ENCODE peak calls at places on chromosome 2, in seven cellular contexts. One of them, this sample, is unnamed.

GRCh38 chr2:235084424-235084823 is 132.6 kb downstream of the SH3BP4 start:
- DNase-seq in mesothelial cell of epicardium: no peak
- DNase-seq in activated CD8-positive, alpha-beta memory T cell treated with anti-CD3 and anti-CD28 coated beads, Interleukin-2, amount 50 U/mL, for 48 hours: no peak
- DNase-seq in fibroblast of mammary gland: no peak
- DNase-seq in stimulated activated naive B cell treated with anti-CD40 and anti-IgM and Interleukin-4, amounts not matched to agents 10 μg/mL and 1 μg/mL and 100 μg/mL, for 72 hours: no peak
- DNase-seq in HuH-7.5: no peak
- DNase-seq in stimulated activated CD8-positive, alpha-beta memory T cell treated with anti-CD3 and anti-CD28 coated beads, Interleukin-4, amount 100 ng/mL, for 24 hours: no peak
- DNase-seq in this sample: no peak

GRCh38 chr2:46377287-46377605 is 80.0 kb downstream of the EPAS1 start:
- DNase-seq in mesothelial cell of epicardium: no peak
- DNase-seq in activated CD8-positive, alpha-beta memory T cell treated with anti-CD3 and anti-CD28 coated beads, Interleukin-2, amount 50 U/mL, for 48 hours: peak
- DNase-seq in fibroblast of mammary gland: no peak
- DNase-seq in stimulated activated naive B cell treated with anti-CD40 and anti-IgM and Interleukin-4, amounts not matched to agents 10 μg/mL and 1 μg/mL and 100 μg/mL, for 72 hours: no peak
- DNase-seq in HuH-7.5: no peak
- DNase-seq in stimulated activated CD8-positive, alpha-beta memory T cell treated with anti-CD3 and anti-CD28 coated beads, Interleukin-4, amount 100 ng/mL, for 24 hours: no peak
- DNase-seq in this sample: no peak

GRCh38 chr2:96951125-96951654 is 35.2 kb downstream of the FAM178B start:
- DNase-seq in mesothelial cell of epicardium: peak
- DNase-seq in activated CD8-positive, alpha-beta memory T cell treated with anti-CD3 and anti-CD28 coated beads, Interleukin-2, amount 50 U/mL, for 48 hours: peak
- DNase-seq in fibroblast of mammary gland: peak
- DNase-seq in stimulated activated naive B cell treated with anti-CD40 and anti-IgM and Interleukin-4, amounts not matched to agents 10 μg/mL and 1 μg/mL and 100 μg/mL, for 72 hours: peak
- DNase-seq in HuH-7.5: peak
- DNase-seq in stimulated activated CD8-positive, alpha-beta memory T cell treated with anti-CD3 and anti-CD28 coated beads, Interleukin-4, amount 100 ng/mL, for 24 hours: peak
- DNase-seq in this sample: peak

GRCh38 chr2:155513248-155513647 is 814.8 kb downstream of the KCNJ3 start:
- DNase-seq in mesothelial cell of epicardium: no peak
- DNase-seq in activated CD8-positive, alpha-beta memory T cell treated with anti-CD3 and anti-CD28 coated beads, Interleukin-2, amount 50 U/mL, for 48 hours: no peak
- DNase-seq in fibroblast of mammary gland: no peak
- DNase-seq in stimulated activated naive B cell treated with anti-CD40 and anti-IgM and Interleukin-4, amounts not matched to agents 10 μg/mL and 1 μg/mL and 100 μg/mL, for 72 hours: no peak
- DNase-seq in HuH-7.5: no peak
- DNase-seq in stimulated activated CD8-positive, alpha-beta memory T cell treated with anti-CD3 and anti-CD28 coated beads, Interleukin-4, amount 100 ng/mL, for 24 hours: no peak
- DNase-seq in this sample: no peak

GRCh38 chr2:38959938-38960608 is 70.4 kb downstream of the ARHGEF33 start:
- DNase-seq in mesothelial cell of epicardium: no peak
- DNase-seq in activated CD8-positive, alpha-beta memory T cell treated with anti-CD3 and anti-CD28 coated beads, Interleukin-2, amount 50 U/mL, for 48 hours: peak
- DNase-seq in fibroblast of mammary gland: peak
- DNase-seq in stimulated activated naive B cell treated with anti-CD40 and anti-IgM and Interleukin-4, amounts not matched to agents 10 μg/mL and 1 μg/mL and 100 μg/mL, for 72 hours: peak
- DNase-seq in HuH-7.5: no peak
- DNase-seq in stimulated activated CD8-positive, alpha-beta memory T cell treated with anti-CD3 and anti-CD28 coated beads, Interleukin-4, amount 100 ng/mL, for 24 hours: peak
- DNase-seq in this sample: no peak

GRCh38 chr2:63870679-63871078 is 29.0 kb downstream of the UGP2 start:
- DNase-seq in mesothelial cell of epicardium: no peak
- DNase-seq in activated CD8-positive, alpha-beta memory T cell treated with anti-CD3 and anti-CD28 coated beads, Interleukin-2, amount 50 U/mL, for 48 hours: no peak
- DNase-seq in fibroblast of mammary gland: no peak
- DNase-seq in stimulated activated naive B cell treated with anti-CD40 and anti-IgM and Interleukin-4, amounts not matched to agents 10 μg/mL and 1 μg/mL and 100 μg/mL, for 72 hours: no peak
- DNase-seq in HuH-7.5: no peak
- DNase-seq in stimulated activated CD8-positive, alpha-beta memory T cell treated with anti-CD3 and anti-CD28 coated beads, Interleukin-4, amount 100 ng/mL, for 24 hours: no peak
- DNase-seq in this sample: no peak

GRCh38 chr2:22995576-22995975 is 389.4 kb upstream of the KLHL29 start:
- DNase-seq in mesothelial cell of epicardium: no peak
- DNase-seq in activated CD8-positive, alpha-beta memory T cell treated with anti-CD3 and anti-CD28 coated beads, Interleukin-2, amount 50 U/mL, for 48 hours: no peak
- DNase-seq in fibroblast of mammary gland: no peak
- DNase-seq in stimulated activated naive B cell treated with anti-CD40 and anti-IgM and Interleukin-4, amounts not matched to agents 10 μg/mL and 1 μg/mL and 100 μg/mL, for 72 hours: no peak
- DNase-seq in HuH-7.5: no peak
- DNase-seq in stimulated activated CD8-positive, alpha-beta memory T cell treated with anti-CD3 and anti-CD28 coated beads, Interleukin-4, amount 100 ng/mL, for 24 hours: no peak
- DNase-seq in this sample: no peak

GRCh38 chr2:133658020-133658903 is 90.0 kb upstream of the NCKAP5 start:
- DNase-seq in mesothelial cell of epicardium: no peak
- DNase-seq in activated CD8-positive, alpha-beta memory T cell treated with anti-CD3 and anti-CD28 coated beads, Interleukin-2, amount 50 U/mL, for 48 hours: no peak
- DNase-seq in fibroblast of mammary gland: no peak
- DNase-seq in stimulated activated naive B cell treated with anti-CD40 and anti-IgM and Interleukin-4, amounts not matched to agents 10 μg/mL and 1 μg/mL and 100 μg/mL, for 72 hours: no peak
- DNase-seq in HuH-7.5: no peak
- DNase-seq in stimulated activated CD8-positive, alpha-beta memory T cell treated with anti-CD3 and anti-CD28 coated beads, Interleukin-4, amount 100 ng/mL, for 24 hours: no peak
- DNase-seq in this sample: no peak

GRCh38 chr2:72117718-72118117 is 29.9 kb downstream of the CYP26B1 start:
- DNase-seq in mesothelial cell of epicardium: no peak
- DNase-seq in activated CD8-positive, alpha-beta memory T cell treated with anti-CD3 and anti-CD28 coated beads, Interleukin-2, amount 50 U/mL, for 48 hours: peak
- DNase-seq in fibroblast of mammary gland: no peak
- DNase-seq in stimulated activated naive B cell treated with anti-CD40 and anti-IgM and Interleukin-4, amounts not matched to agents 10 μg/mL and 1 μg/mL and 100 μg/mL, for 72 hours: no peak
- DNase-seq in HuH-7.5: no peak
- DNase-seq in stimulated activated CD8-positive, alpha-beta memory T cell treated with anti-CD3 and anti-CD28 coated beads, Interleukin-4, amount 100 ng/mL, for 24 hours: no peak
- DNase-seq in this sample: no peak

GRCh38 chr2:128715360-128715759 is 396.7 kb upstream of the HS6ST1 start:
- DNase-seq in mesothelial cell of epicardium: no peak
- DNase-seq in activated CD8-positive, alpha-beta memory T cell treated with anti-CD3 and anti-CD28 coated beads, Interleukin-2, amount 50 U/mL, for 48 hours: no peak
- DNase-seq in fibroblast of mammary gland: no peak
- DNase-seq in stimulated activated naive B cell treated with anti-CD40 and anti-IgM and Interleukin-4, amounts not matched to agents 10 μg/mL and 1 μg/mL and 100 μg/mL, for 72 hours: no peak
- DNase-seq in HuH-7.5: no peak
- DNase-seq in stimulated activated CD8-positive, alpha-beta memory T cell treated with anti-CD3 and anti-CD28 coated beads, Interleukin-4, amount 100 ng/mL, for 24 hours: no peak
- DNase-seq in this sample: no peak

GRCh38 chr2:63692002-63692606 is 103.3 kb downstream of the MDH1 start:
- DNase-seq in mesothelial cell of epicardium: no peak
- DNase-seq in activated CD8-positive, alpha-beta memory T cell treated with anti-CD3 and anti-CD28 coated beads, Interleukin-2, amount 50 U/mL, for 48 hours: no peak
- DNase-seq in fibroblast of mammary gland: peak
- DNase-seq in stimulated activated naive B cell treated with anti-CD40 and anti-IgM and Interleukin-4, amounts not matched to agents 10 μg/mL and 1 μg/mL and 100 μg/mL, for 72 hours: no peak
- DNase-seq in HuH-7.5: no peak
- DNase-seq in stimulated activated CD8-positive, alpha-beta memory T cell treated with anti-CD3 and anti-CD28 coated beads, Interleukin-4, amount 100 ng/mL, for 24 hours: no peak
- DNase-seq in this sample: peak

This sample was measured in HAP-1.